ENCODE peak calls at places on chromosome 7, in nine cellular contexts. C is body of pancreas, W is mammary epithelial cell, P is cardiac muscle cell, L is upper lobe of right lung, O is testis, G is astrocyte, K is endodermal cell, D is ovary. T is an unnamed sample.

GRCh38 chr7:151748733-151749132 is 128.2 kb downstream of the PRKAG2 start:
- DNase-seq in P (no peak), L (no peak), G (no peak), C (no peak), D (no peak), K (no peak), O (no peak), W (no peak), T (no peak)

GRCh38 chr7:33880787-33881186 is 24.6 kb upstream of the BMPER start:
- DNase-seq in O (no peak), P (no peak), D (no peak), C (no peak), L (no peak), W (peak; percentile 89), K (no peak), G (peak; percentile 86), T (no peak)

GRCh38 chr7:22604246-22604645 is 104.3 kb upstream of the STEAP1B start:
- DNase-seq in P (no peak), D (no peak), K (no peak), L (no peak), C (no peak), W (no peak), O (no peak), G (peak; percentile 52), T (no peak)

GRCh38 chr7:46390042-46390441 is 469.0 kb upstream of the IGFBP3 start:
- DNase-seq in O (no peak), K (no peak), W (no peak), C (no peak), P (peak; percentile 8), G (no peak), L (no peak), D (no peak), T (no peak)

GRCh38 chr7:7424151-7424873 is 111.4 kb downstream of the COL28A1 start:
- DNase-seq in C (peak; percentile 63), K (peak; percentile 83), O (peak; percentile 75), P (peak; percentile 75), D (peak; percentile 36), G (peak; percentile 38), W (peak; percentile 51), L (no peak), T (peak; percentile 69)

GRCh38 chr7:155193716-155194115 is 104.0 kb upstream of the INSIG1 start:
- DNase-seq in P (no peak), L (no peak), W (no peak), C (no peak), O (no peak), G (no peak), D (no peak), K (no peak), T (no peak)

GRCh38 chr7:26038201-26038990 is 113.6 kb upstream of the NFE2L3 start:
- DNase-seq in P (no peak), W (no peak), L (no peak), D (no peak), O (no peak), K (no peak), C (no peak), G (no peak), T (no peak)

GRCh38 chr7:8418627-8419245 is 14.7 kb upstream of the NXPH1 start:
- DNase-seq in G (peak; percentile 25), K (peak; percentile 75), D (no peak), P (peak; percentile 73), W (peak; percentile 30), C (peak; percentile 69), O (peak; percentile 83), L (no peak), T (peak; percentile 49)

GRCh38 chr7:31437466-31437865 is 76.4 kb upstream of the ITPRID1 start:
- DNase-seq in W (no peak), C (no peak), O (no peak), L (no peak), G (no peak), K (no peak), P (no peak), D (no peak), T (no peak)

GRCh38 chr7:157155959-157156358 is 17.2 kb downstream of the UBE3C start:
- DNase-seq in W (no peak), D (no peak), P (no peak), G (no peak), K (no peak), O (no peak), C (no peak), L (no peak), T (no peak)

GRCh38 chr7:27098493-27099223 is 2.9 kb upstream of the HOXA1 start:
- DNase-seq in C (peak; percentile 13), G (peak; percentile 68), O (no peak), D (no peak), L (no peak), K (peak; percentile 67), P (no peak), W (peak; percentile 67), T (no peak)

GRCh38 chr7:82507365-82507975 is 63.9 kb upstream of the CACNA2D1 start:
- DNase-seq in K (peak; percentile 42), G (no peak), L (no peak), D (no peak), W (no peak), O (no peak), P (no peak), C (no peak), T (no peak)

GRCh38 chr7:38546763-38547162 is 84.4 kb downstream of the AMPH start:
- DNase-seq in D (no peak), C (no peak), K (peak; percentile 41), P (no peak), O (no peak), W (no peak), G (no peak), L (no peak), T (no peak)

GRCh38 chr7:95865716-95866371 is 93.5 kb downstream of the DYNC1I1 start:
- DNase-seq in O (no peak), W (no peak), D (no peak), L (no peak), P (peak; percentile 41), G (peak; percentile 10), K (peak; percentile 68), C (no peak), T (no peak)

GRCh38 chr7:75688200-75689136 is 50.3 kb downstream of the HIP1 start:
- DNase-seq in L (peak; percentile 62), O (no peak), P (no peak), K (no peak), W (no peak), C (peak; percentile 44), D (peak; percentile 16), G (no peak), T (no peak)
- H3K27ac ChIP-seq in L (no peak overlapping the region), O (no peak overlapping the region), P (no peak overlapping the region), K (no peak overlapping the region), W (no peak overlapping the region), C (no peak overlapping the region), D (no peak overlapping the region), G (no peak overlapping the region), T (no peak overlapping the region)

GRCh38 chr7:47651355-47652317 is 69.7 kb upstream of the TNS3 start:
- DNase-seq in G (peak; percentile 99), K (no peak), D (no peak), W (peak; percentile 89), P (peak; percentile 97), O (no peak), C (no peak), L (no peak), T (no peak)

GRCh38 chr7:47652591-47652990 is 70.7 kb upstream of the TNS3 start:
- DNase-seq in L (no peak), K (no peak), W (peak; percentile 25), D (no peak), O (no peak), C (no peak), G (no peak), P (no peak), T (no peak)

GRCh38 chr7:47654672-47655340 is 72.9 kb upstream of the TNS3 start:
- DNase-seq in L (peak; percentile 70), D (no peak), P (peak; percentile 75), K (no peak), G (peak; percentile 83), W (no peak), C (no peak), O (no peak), T (no peak)

GRCh38 chr7:47657126-47657525 is 75.2 kb upstream of the TNS3 start:
- DNase-seq in P (no peak), D (no peak), G (no peak), O (no peak), W (no peak), C (no peak), L (no peak), K (no peak), T (no peak)

GRCh38 chr7:47653550-47654351 is 71.8 kb upstream of the TNS3 start:
- DNase-seq in K (peak; percentile 66), L (no peak), D (no peak), W (no peak), P (peak; percentile 64), O (no peak), C (peak; percentile 25), G (peak; percentile 77), T (no peak)
- H3K27ac ChIP-seq in K (no peak overlapping the region), L (no peak overlapping the region), D (no peak overlapping the region), W (no peak overlapping the region), P (no peak overlapping the region), O (no peak overlapping the region), C (peak overlapping the region; percentile 29), G (peak overlapping the region; percentile 70), T (no peak overlapping the region)

DNA sequence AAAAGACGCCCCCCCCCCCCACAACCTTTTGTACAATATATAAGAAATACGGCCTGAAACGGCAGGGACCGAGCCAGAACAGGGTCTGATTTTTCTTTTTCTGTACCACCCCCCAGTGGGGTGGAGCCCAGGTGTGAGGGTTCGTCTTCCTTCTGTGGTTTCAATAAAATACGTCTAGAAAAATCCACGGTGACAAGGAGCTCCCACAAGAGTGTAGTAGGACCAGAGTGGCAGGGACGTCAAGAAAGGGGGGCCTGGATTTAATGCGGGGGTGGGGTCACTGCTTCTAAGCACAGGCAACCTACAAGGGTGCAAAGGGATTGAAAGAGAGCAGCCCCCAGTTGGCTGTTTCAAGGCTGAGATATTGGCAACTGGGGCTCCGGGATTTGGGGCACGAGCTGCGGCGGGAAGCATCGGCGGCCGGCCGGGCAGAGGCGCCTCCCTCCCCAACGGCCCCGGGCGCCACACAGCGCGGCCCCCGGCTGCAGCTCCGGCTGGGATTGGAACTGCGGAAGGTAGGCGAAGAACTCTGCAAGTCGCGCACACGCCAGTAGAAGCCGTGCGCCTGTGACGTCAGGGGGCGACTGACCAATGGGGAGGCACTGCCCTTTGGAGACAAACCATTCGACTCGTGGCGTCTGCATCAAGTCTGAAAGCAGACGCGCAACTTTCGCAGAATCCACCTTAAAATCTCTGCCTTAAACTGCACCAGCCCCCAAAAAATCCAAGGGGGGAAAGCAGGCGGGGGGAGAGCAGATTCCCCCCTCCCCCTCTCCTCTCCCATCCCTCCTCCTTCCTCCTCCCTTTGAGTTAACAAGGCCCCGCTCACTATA is at the start of gene DLX6:
- DNase-seq in P (peak; percentile 32), D (peak; percentile 67), G (no peak), W (peak; percentile 42), K (peak; percentile 96), C (no peak), L (no peak), O (peak; percentile 83), T (no peak)
- H3K27ac ChIP-seq in P (no peak within 1 kb of the TSS), D (peak within 1 kb of the TSS; percentile 39), G (no peak within 1 kb of the TSS), W (no peak within 1 kb of the TSS), K (no peak within 1 kb of the TSS), C (no peak within 1 kb of the TSS), L (no peak within 1 kb of the TSS), O (peak within 1 kb of the TSS; percentile 53), T (no peak within 1 kb of the TSS)

DNA sequence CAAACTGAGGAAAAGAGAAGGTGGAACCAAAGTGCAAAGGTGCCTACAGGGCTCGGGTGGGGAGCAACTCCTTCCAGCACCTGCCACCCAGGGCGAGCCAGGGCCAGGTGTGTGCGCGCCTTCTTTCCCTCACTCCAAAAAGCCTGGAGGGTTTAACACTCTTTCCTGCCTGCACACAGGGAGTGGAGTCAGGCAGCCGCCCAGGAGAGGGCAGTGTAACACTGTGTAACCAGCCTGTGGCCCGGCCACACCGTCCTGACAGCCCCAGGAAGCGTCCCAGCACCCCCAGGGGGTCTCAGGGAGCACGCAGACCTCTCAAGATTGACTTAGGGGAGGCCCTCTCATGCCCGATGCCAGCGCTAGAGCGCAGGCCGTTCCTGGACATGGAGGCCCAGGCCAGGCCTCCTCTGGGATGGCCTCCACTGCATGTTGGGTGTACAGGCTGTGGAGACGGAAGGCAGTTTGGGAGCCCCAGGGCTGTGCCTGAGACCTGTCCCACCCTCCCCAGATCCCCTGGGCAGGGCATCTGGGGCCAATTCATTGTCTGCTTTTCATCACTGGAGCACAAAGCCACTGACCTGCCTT is 13.4 kb downstream of the BRI3 start:
- DNase-seq in P (peak; percentile 66), D (no peak), K (peak; percentile 95), G (no peak), L (peak; percentile 77), O (peak; percentile 51), W (peak; percentile 54), C (peak; percentile 78), T (peak; percentile 78)
- H3K27ac ChIP-seq in P (no peak overlapping the region), D (no peak overlapping the region), K (peak overlapping the region; percentile 22), G (no peak overlapping the region), L (no peak overlapping the region), O (no peak overlapping the region), W (no peak overlapping the region), C (peak overlapping the region; percentile 52), T (peak overlapping the region; percentile 19)